ENCODE peak calls at places on chromosomes 13 and 19, in nine cellular contexts. J is heart left ventricle, X is psoas muscle, R is GM23248, Y is left ventricle myocardium inferior, K is uterus, U is IMR-90, T is GM23338, E is endodermal cell. I is an unnamed sample.

GRCh38 chr13:49836516-49836915 is 44.0 kb upstream of the KPNA3 start:
- DNase-seq in J (no peak), X (no peak), R (no peak), Y (no peak), K (no peak), U (no peak), T (peak; percentile 38), E (peak; percentile 74), I (no peak)

GRCh38 chr19:17751912-17752273 is 616 bp downstream of the FCHO1 start:
- DNase-seq in J (no peak), X (no peak), R (no peak), Y (no peak), K (no peak), U (no peak), T (no peak), E (no peak), I (no peak)

GRCh38 chr19:17541184-17541759 is 14.2 kb upstream of the COLGALT1 start:
- DNase-seq in J (no peak), X (no peak), R (no peak), Y (no peak), K (no peak), U (no peak), T (no peak), E (no peak), I (no peak)

GRCh38 chr13:21124853-21125252 is 51.5 kb downstream of the SKA3 start:
- DNase-seq in J (no peak), X (no peak), R (peak; percentile 13), Y (no peak), K (no peak), U (peak; percentile 63), T (peak; percentile 50), E (no peak), I (no peak)

GRCh38 chr13:89923731-89924130 is 1423.8 kb upstream of the MIR17HG start:
- DNase-seq in J (no peak), X (no peak), R (peak; percentile 60), Y (no peak), K (no peak), U (peak; percentile 0), T (no peak), E (no peak), I (no peak)

GRCh38 chr13:41613984-41614581 is 156.7 kb downstream of the RGCC start:
- DNase-seq in J (peak; percentile 77), X (peak; percentile 55), R (peak; percentile 90), Y (peak; percentile 66), K (peak; percentile 74), U (peak; percentile 96), T (no peak), E (no peak), I (peak; percentile 69)

GRCh38 chr13:71864094-71864980 is 2.7 kb downstream of the DACH1 start:
- DNase-seq in J (peak; percentile 80), X (peak; percentile 22), R (no peak), Y (peak; percentile 56), K (peak; percentile 54), U (no peak), T (peak; percentile 78), E (no peak), I (peak; percentile 73)

GRCh38 chr13:91313103-91313502 is 34.4 kb upstream of the MIR17HG start:
- DNase-seq in J (no peak), X (no peak), R (peak; percentile 47), Y (no peak), K (no peak), U (peak; percentile 1), T (peak; percentile 66), E (peak; percentile 58), I (no peak)

GRCh38 chr19:9362905-9363304 is at the start of gene ZNF177:
- DNase-seq in J (no peak), X (no peak), R (peak; percentile 19), Y (no peak), K (no peak), U (no peak), T (peak; percentile 53), E (no peak), I (no peak)

GRCh38 chr19:12868540-12869112 is 12.6 kb downstream of the DNASE2 start:
- DNase-seq in J (no peak), X (no peak), R (peak; percentile 25), Y (no peak), K (no peak), U (no peak), T (peak; percentile 71), E (peak; percentile 84), I (no peak)

GRCh38 chr13:98998831-98999634 is 21.2 kb upstream of the DOCK9 start:
- DNase-seq in J (no peak), X (no peak), R (peak; percentile 35), Y (no peak), K (peak; percentile 29), U (no peak), T (no peak), E (peak; percentile 21), I (no peak)
- H3K4me1 ChIP-seq in J (peaks cover 30% of the 10 kb centered on the region), X (peaks cover 10% of the 10 kb centered on the region), R (peaks cover 25% of the 10 kb centered on the region), Y (peaks cover 70% of the 10 kb centered on the region), K (no peaks in the 10 kb centered on the region), U (no peaks in the 10 kb centered on the region), T (peaks cover 34% of the 10 kb centered on the region), E (peaks cover 5% of the 10 kb centered on the region), I (no peaks in the 10 kb centered on the region)

GRCh38 chr19:3058009-3058820 is 4.1 kb downstream of the TLE5 start:
- DNase-seq in J (no peak), X (no peak), R (no peak), Y (no peak), K (no peak), U (no peak), T (no peak), E (peak; percentile 36), I (peak; percentile 39)

GRCh38 chr19:3058821-3059314 is 3.4 kb downstream of the TLE5 start:
- DNase-seq in J (no peak), X (no peak), R (no peak), Y (no peak), K (no peak), U (no peak), T (no peak), E (peak; percentile 24), I (no peak)

GRCh38 chr19:3061214-3062161 is 807 bp downstream of the TLE5 start:
- DNase-seq in J (peak; percentile 85), X (peak; percentile 67), R (peak; percentile 61), Y (peak; percentile 73), K (peak; percentile 77), U (peak; percentile 17), T (no peak), E (no peak), I (peak; percentile 77)

GRCh38 chr19:3060852-3061182 is 1.5 kb downstream of the TLE5 start:
- DNase-seq in J (no peak), X (no peak), R (no peak), Y (no peak), K (no peak), U (no peak), T (no peak), E (no peak), I (no peak)

GRCh38 chr19:3059653-3060052 is 2.6 kb downstream of the TLE5 start:
- DNase-seq in J (no peak), X (no peak), R (no peak), Y (no peak), K (no peak), U (no peak), T (no peak), E (peak; percentile 34), I (no peak)
- H3K27me3 ChIP-seq in J (no peaks in the 10 kb centered on the region), X (no peaks in the 10 kb centered on the region), R (no peaks in the 10 kb centered on the region), Y (no peaks in the 10 kb centered on the region), K (no peaks in the 10 kb centered on the region), U (no peaks in the 10 kb centered on the region), T (no peaks in the 10 kb centered on the region), E (no peaks in the 10 kb centered on the region), I (no peaks in the 10 kb centered on the region)

GRCh38 chr13:95217920-95218830 is 83.1 kb downstream of the ABCC4 start:
- DNase-seq in J (no peak), X (no peak), R (no peak), Y (no peak), K (no peak), U (no peak), T (no peak), E (no peak), I (no peak)

GRCh38 chr13:95221991-95222732 is 79.1 kb downstream of the ABCC4 start:
- DNase-seq in J (no peak), X (no peak), R (no peak), Y (no peak), K (no peak), U (no peak), T (no peak), E (no peak), I (no peak)

GRCh38 chr13:95212962-95213850 is 88.0 kb downstream of the ABCC4 start:
- DNase-seq in J (no peak), X (no peak), R (no peak), Y (no peak), K (no peak), U (no peak), T (no peak), E (no peak), I (no peak)

DNA sequence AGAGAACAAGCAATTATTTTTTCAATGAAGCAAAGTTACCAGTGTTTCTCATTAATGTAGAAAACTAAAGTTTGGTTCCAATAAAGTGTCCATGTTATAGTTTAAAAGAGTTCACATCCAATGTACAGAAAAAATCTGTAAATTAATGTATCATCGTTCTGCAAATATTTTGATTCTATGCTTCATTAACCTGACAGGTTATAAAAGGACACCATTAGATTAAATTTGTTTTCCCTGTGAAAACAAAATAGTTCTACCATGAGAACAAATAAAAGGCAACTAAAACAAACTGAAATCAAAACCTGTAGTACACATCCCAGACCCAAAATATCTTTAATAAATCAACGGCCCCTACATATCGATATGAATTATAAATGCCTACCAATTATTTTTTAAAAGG is 85.1 kb downstream of the ABCC4 start:
- DNase-seq in J (no peak), X (no peak), R (no peak), Y (no peak), K (no peak), U (no peak), T (no peak), E (no peak), I (no peak)
- H3K4me1 ChIP-seq in J (no peaks in the 10 kb centered on the region), X (peaks cover 14% of the 10 kb centered on the region), R (no peaks in the 10 kb centered on the region), Y (peaks cover 8% of the 10 kb centered on the region), K (no peaks in the 10 kb centered on the region), U (no peaks in the 10 kb centered on the region), T (no peaks in the 10 kb centered on the region), E (no peaks in the 10 kb centered on the region), I (no peaks in the 10 kb centered on the region)

GRCh38 chr19:54427586-54427985 is 12.3 kb downstream of the TTYH1 start:
- DNase-seq in J (no peak), X (no peak), R (no peak), Y (no peak), K (no peak), U (no peak), T (no peak), E (no peak), I (peak; percentile 51)
- H3K27me3 ChIP-seq in J (peaks cover 42% of the 10 kb centered on the region), X (peaks cover 46% of the 10 kb centered on the region), R (no peaks in the 10 kb centered on the region), Y (peaks cover 94% of the 10 kb centered on the region), K (peaks cover 7% of the 10 kb centered on the region), U (peaks cover 11% of the 10 kb centered on the region), T (no peaks in the 10 kb centered on the region), E (peaks cover 28% of the 10 kb centered on the region), I (no peaks in the 10 kb centered on the region)

DNA sequence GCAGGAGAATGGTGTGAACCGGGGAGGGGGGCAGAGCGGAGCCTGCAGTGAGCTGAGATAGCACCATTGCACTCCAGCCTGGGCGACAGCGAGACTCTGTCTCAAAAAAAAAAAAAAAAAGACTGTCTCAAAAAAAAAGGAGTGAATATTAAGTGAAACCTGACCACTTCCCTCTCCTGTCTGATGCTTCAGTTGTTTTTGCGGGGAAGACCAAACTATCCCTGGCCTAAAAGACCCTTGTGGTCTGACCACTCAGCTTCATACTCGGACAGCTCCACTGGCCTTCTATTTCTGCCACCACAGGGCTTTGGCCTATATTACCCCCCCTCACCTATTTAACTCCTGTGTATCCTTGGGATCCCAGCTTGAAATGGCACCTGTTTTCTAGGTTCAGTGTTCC is 2.3 kb downstream of the CLASRP start:
- DNase-seq in J (no peak), X (no peak), R (no peak), Y (no peak), K (no peak), U (no peak), T (no peak), E (no peak), I (no peak)
- H3K4me1 ChIP-seq in J (peaks cover 24% of the 10 kb centered on the region), X (peaks cover 33% of the 10 kb centered on the region), R (peaks cover 8% of the 10 kb centered on the region), Y (peaks cover 69% of the 10 kb centered on the region), K (peaks cover 6% of the 10 kb centered on the region), U (peaks cover 11% of the 10 kb centered on the region), T (peaks cover 6% of the 10 kb centered on the region), E (no peaks in the 10 kb centered on the region), I (no peaks in the 10 kb centered on the region)